ENCODE peak calls at places on chromosome 5, in ten cellular contexts. V, N, R, B, A, Y, J, Z, O and T are unnamed samples.
A peak's percentile ranks its signal among the peaks of the same experiment; 100 is the strongest.

GRCh38 chr5:31638286-31638685 is 645 bp upstream of the PDZD2 start:
- DNase-seq in R (no peak), A (no peak), N (no peak), Z (no peak), V (no peak), O (no peak), B (no peak), J (no peak), Y (peak; percentile 27), T (no peak)

GRCh38 chr5:43017438-43017820 is 22.7 kb downstream of the ANXA2R start:
- DNase-seq in V (peak; percentile 51), N (peak; percentile 39), Y (peak; percentile 58), O (peak; percentile 22), Z (no peak), R (peak; percentile 55), B (no peak), A (no peak), J (no peak), T (peak; percentile 30)

GRCh38 chr5:173814053-173814452 is 74.1 kb upstream of the CPEB4 start:
- DNase-seq in O (no peak), J (no peak), B (no peak), Z (no peak), N (no peak), A (no peak), Y (no peak), V (no peak), R (no peak), T (no peak)

GRCh38 chr5:137866541-137867388 is 895 bp upstream of the MYOT start:
- DNase-seq in Z (no peak), Y (no peak), J (no peak), N (no peak), B (no peak), R (no peak), O (no peak), A (no peak), V (no peak), T (no peak)

GRCh38 chr5:26482076-26482816 is 556.1 kb downstream of the CDH9 start:
- DNase-seq in R (no peak), O (no peak), B (no peak), Z (no peak), N (no peak), A (no peak), Y (peak; percentile 3), V (no peak), J (peak; percentile 1), T (no peak)

GRCh38 chr5:167855818-167856217 is 435.6 kb upstream of the WWC1 start:
- DNase-seq in Z (no peak), A (no peak), V (no peak), J (no peak), Y (no peak), B (no peak), O (no peak), R (no peak), N (no peak), T (no peak)

GRCh38 chr5:50886657-50887056 is 220.2 kb downstream of the PARP8 start:
- DNase-seq in J (no peak), N (no peak), R (no peak), O (no peak), B (no peak), Z (no peak), A (no peak), V (no peak), Y (no peak), T (no peak)

GRCh38 chr5:15821506-15821905 is 321.5 kb downstream of the FBXL7 start:
- DNase-seq in Z (no peak), V (peak; percentile 41), N (no peak), A (no peak), R (peak; percentile 65), B (no peak), J (peak; percentile 57), Y (peak; percentile 74), O (no peak), T (no peak)

GRCh38 chr5:126741361-126741760 is 35.6 kb upstream of the LMNB1 start:
- DNase-seq in O (no peak), V (no peak), R (no peak), J (no peak), Y (no peak), A (no peak), B (no peak), Z (no peak), N (no peak), T (no peak)

GRCh38 chr5:89313804-89314588 is 431.0 kb upstream of the MEF2C start:
- DNase-seq in B (peak; percentile 4), A (no peak), Y (peak; percentile 89), V (peak; percentile 87), Z (no peak), R (peak; percentile 96), O (no peak), J (peak; percentile 94), N (no peak), T (no peak)

GRCh38 chr5:147321569-147321968 is 86.7 kb downstream of the STK32A start:
- DNase-seq in O (no peak), B (no peak), Z (no peak), N (no peak), J (no peak), Y (no peak), V (no peak), R (no peak), A (no peak), T (no peak)

GRCh38 chr5:14463629-14464028 is 118.0 kb upstream of the OTULINL start:
- DNase-seq in V (peak; percentile 46), Z (no peak), J (no peak), Y (peak; percentile 61), B (no peak), N (no peak), A (no peak), O (no peak), R (peak; percentile 75), T (no peak)